ENCODE peak calls at places on chromosomes 6 and 20, in six cellular contexts. J is RWPE1, U is breast epithelium, G is heart right ventricle, L is Panc1, Y is K562. S is an unnamed sample.

GRCh38 chr6:169803291-169803811 is 51.9 kb downstream of the ERMARD start:
- DNase-seq in J (no peak), U (no peak), G (no peak), L (no peak), Y (no peak), S (no peak)

GRCh38 chr6:7216941-7217621 is 95.9 kb downstream of the SSR1 start:
- DNase-seq in J (peak; percentile 59), U (no peak), G (peak; percentile 53), L (no peak), Y (no peak), S (no peak)

GRCh38 chr6:71239694-71240093 is 48.9 kb upstream of the OGFRL1 start:
- DNase-seq in J (no peak), U (no peak), G (no peak), L (no peak), Y (no peak), S (no peak)

GRCh38 chr20:17614812-17615644 is 45.2 kb downstream of the DSTN start:
- DNase-seq in J (no peak), U (peak; percentile 16), G (no peak), L (no peak), Y (no peak), S (no peak)

GRCh38 chr6:46138281-46138680 is 8.5 kb downstream of the ENPP4 start:
- DNase-seq in J (no peak), U (no peak), G (no peak), L (no peak), Y (no peak), S (no peak)

GRCh38 chr6:45369870-45370269 is 7.9 kb downstream of the SUPT3H start:
- DNase-seq in J (no peak), U (no peak), G (no peak), L (no peak), Y (no peak), S (no peak)

GRCh38 chr6:129645371-129646139 is 64.4 kb downstream of the ARHGAP18 start:
- DNase-seq in J (no peak), U (no peak), G (no peak), L (no peak), Y (no peak), S (no peak)

GRCh38 chr6:79717989-79718388 is 86.9 kb downstream of the SH3BGRL2 start:
- DNase-seq in J (no peak), U (no peak), G (no peak), L (no peak), Y (no peak), S (no peak)

GRCh38 chr6:156795825-156796224 is 18.6 kb downstream of the ARID1B start:
- DNase-seq in J (no peak), U (no peak), G (no peak), L (no peak), Y (no peak), S (no peak)

GRCh38 chr20:13212750-13213149 is 8.3 kb upstream of the ISM1 start:
- DNase-seq in J (no peak), U (no peak), G (no peak), L (no peak), Y (no peak), S (no peak)

GRCh38 chr20:6513586-6513985 is 253.9 kb upstream of the BMP2 start:
- DNase-seq in J (no peak), U (no peak), G (no peak), L (no peak), Y (no peak), S (no peak)

GRCh38 chr20:54629632-54630031 is 154.2 kb downstream of the DOK5 start:
- DNase-seq in J (no peak), U (no peak), G (no peak), L (no peak), Y (no peak), S (no peak)
- TF ChIP-seq CTCF in J (no peak), U (no peak), G (no peak), L (no peak), Y (no peak), S (no peak)

DNA sequence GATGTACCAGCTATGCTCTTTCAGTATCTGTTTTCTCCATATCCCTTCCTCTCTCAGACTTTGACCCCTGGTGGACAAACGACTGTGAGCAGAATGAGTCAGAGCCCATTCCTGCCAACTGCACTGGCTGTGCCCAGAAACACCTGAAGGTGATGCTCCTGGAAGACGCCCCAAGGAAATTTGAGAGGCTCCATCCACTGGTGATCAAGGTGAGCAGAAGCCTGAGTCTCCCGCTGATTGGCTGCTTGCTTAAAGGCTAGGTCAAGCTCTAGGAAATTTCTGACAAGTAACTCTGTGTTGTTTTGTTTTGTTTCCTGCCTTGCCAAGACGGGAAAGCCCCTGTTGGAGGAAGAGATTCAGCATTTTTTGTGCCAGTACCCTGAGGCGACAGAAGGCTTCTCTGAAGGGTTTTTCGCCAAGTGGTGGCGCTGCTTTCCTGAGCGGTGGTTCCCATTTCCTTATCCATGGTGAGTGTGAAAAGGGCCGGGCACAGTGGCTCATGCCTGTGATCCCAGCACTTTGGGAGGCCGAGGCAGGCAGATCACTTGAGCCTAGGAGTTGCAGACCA is 28.6 kb downstream of the C6orf89 start:
- DNase-seq in J (peak; percentile 90), U (peak; percentile 86), G (no peak), L (peak; percentile 42), Y (no peak), S (no peak)
- H3K27ac ChIP-seq in J (peak overlapping the region; percentile 12), U (peak overlapping the region; percentile 69), G (no peak overlapping the region), L (no peak overlapping the region), Y (no peak overlapping the region), S (no peak overlapping the region)

GRCh38 chr6:111382476-111383294 is 100.3 kb downstream of the REV3L start:
- DNase-seq in J (no peak), U (no peak), G (peak; percentile 22), L (no peak), Y (no peak), S (no peak)

GRCh38 chr6:111377558-111378120 is 105.4 kb downstream of the REV3L start:
- DNase-seq in J (no peak), U (no peak), G (no peak), L (no peak), Y (peak; percentile 64), S (no peak)

GRCh38 chr6:111381126-111381525 is 101.9 kb downstream of the REV3L start:
- DNase-seq in J (no peak), U (no peak), G (no peak), L (no peak), Y (no peak), S (no peak)

GRCh38 chr6:111379302-111379701 is 103.7 kb downstream of the REV3L start:
- DNase-seq in J (no peak), U (no peak), G (no peak), L (no peak), Y (no peak), S (no peak)

GRCh38 chr6:111379831-111380230 is 103.2 kb downstream of the REV3L start:
- DNase-seq in J (no peak), U (no peak), G (no peak), L (no peak), Y (no peak), S (no peak)
- TF ChIP-seq CTCF in J (no peak), U (no peak), G (no peak), L (no peak), Y (no peak), S (no peak)

GRCh38 chr6:167825759-167826229 is 917 bp upstream of the AFDN start:
- DNase-seq in J (peak; percentile 72), U (peak; percentile 57), G (peak; percentile 29), L (no peak), Y (peak; percentile 86), S (no peak)
- H3K27ac ChIP-seq in J (no peak overlapping the region), U (peak overlapping the region; percentile 79), G (peak overlapping the region; percentile 14), L (peak overlapping the region; percentile 62), Y (peak overlapping the region; percentile 56), S (no peak overlapping the region)

DNA sequence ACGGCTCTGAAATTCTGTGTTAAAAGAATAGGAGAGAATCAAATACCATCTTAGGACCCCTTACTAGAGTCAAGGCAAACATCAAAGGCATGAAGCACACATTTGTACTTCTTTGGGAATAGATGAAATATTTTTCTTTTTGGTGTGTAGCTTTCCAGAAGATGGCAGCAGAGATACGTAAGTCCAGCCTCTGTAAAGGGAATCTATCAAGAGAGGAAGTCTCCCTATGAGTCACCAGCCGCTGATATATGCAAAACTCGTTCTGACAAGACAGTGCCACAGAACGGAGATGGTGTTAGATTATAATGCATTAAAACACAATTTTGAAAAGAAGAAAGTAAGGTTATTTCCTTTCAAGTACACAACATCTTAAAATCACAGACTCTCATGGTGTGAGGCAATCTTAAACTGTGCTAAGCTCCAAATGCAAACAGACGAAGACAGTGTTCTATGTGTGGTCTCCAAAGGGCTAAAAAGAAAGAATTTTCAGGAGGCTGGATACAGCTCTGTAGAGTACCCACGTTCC is 120.0 kb upstream of the AGPAT4 start:
- DNase-seq in J (peak; percentile 89), U (no peak), G (peak; percentile 69), L (peak; percentile 67), Y (peak; percentile 83), S (peak; percentile 12)
- TF ChIP-seq CTCF in J (peak; percentile 72), U (peak; percentile 58), G (peak; percentile 75), L (peak; percentile 71), Y (peak; percentile 71), S (peak; percentile 58)

DNA sequence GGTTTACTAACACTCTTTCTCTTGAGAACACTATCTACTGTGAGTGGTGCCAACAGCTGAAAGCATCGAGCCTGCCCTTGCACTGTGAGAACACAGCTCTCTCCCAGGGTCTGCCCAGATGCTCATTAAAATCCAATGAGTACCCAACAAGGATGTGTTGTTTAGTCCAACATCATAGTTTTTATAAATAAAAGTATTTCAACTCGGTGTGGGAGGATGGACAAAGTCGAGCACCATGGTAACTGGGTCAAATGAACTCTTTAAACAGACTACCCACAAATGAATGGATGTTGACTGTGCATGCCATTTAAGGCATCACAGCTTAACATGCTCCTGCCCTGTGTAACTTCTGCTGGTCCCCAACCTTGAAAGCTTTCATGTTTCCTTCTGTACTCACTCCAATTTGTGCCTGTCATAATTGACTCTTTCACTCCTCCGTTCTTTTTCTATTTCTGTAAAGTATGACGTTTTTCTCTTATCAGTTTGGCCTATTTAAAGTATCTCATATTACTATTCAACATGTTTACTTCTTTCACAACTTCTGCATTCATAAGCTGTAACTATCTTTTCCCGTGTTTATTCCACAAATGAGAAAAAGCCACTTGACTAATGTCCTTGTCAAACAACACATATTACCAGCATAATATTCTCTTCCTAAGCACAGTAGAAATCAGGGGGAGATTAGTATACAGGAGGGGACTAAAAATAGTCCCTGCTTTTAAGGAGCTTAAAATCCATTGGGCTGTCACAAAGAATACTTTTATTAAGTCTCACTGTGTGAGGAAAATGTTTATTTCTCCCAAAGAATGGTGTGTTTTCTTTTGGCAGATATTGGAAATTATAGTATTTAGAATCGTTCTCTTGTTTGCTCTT is 215.5 kb downstream of the RFPL4B start:
- DNase-seq in J (no peak), U (no peak), G (no peak), L (no peak), Y (no peak), S (no peak)
- H3K27ac ChIP-seq in J (no peak overlapping the region), U (no peak overlapping the region), G (no peak overlapping the region), L (no peak overlapping the region), Y (no peak overlapping the region), S (no peak overlapping the region)

DNA sequence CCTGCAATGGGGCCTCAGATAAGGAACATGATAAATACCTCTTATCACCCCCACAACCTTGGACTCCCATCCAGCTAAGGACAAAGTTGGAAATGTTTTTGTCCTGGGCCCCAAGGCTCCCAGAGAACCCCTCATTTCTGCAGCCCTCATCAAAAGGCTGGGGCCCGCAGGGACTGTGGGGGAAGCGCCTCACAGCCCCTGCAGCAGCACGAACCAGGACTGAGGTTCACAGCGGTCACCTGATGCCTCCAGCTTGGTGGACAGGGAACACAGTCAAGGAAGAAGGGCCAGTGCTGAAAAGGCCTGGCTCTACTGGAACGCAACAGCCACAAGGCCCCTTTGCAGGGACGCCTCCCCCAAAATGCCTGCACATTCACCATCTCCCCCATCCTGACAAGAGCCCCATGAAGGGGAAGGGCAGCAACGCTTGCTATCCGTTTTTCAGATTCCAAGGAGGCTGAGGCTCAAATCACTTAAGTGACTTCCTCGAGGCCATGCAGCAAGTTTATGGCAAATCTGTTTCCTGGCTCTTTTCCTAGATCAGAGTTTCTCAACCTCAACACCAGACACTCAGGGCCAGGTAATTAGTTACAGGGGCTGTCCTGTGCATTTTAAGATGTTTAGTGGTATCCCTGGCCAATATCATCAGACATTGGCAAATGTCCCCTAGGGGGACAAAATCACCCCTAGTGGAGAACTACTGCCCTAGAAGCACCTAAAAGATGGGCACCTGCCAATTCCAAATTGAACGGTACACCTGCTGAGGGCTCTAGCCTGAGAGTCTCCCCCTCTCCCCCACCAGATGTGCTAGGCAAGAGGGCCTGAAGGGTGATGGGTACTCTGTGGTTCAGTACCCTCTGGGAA is 10.5 kb downstream of the TFEB start:
- DNase-seq in J (no peak), U (no peak), G (no peak), L (no peak), Y (no peak), S (no peak)
- TF ChIP-seq CTCF in J (no peak), U (no peak), G (no peak), L (no peak), Y (no peak), S (no peak)